ENCODE peak calls at places on chromosomes 2 and 18, in seven cellular contexts. W is cardiac muscle cell, P is GM23338, L is fibroblast of lung, O is body of pancreas, D is ovary, V is astrocyte. Z is an unnamed sample.

GRCh38 chr18:58046794-58047555 is 2.9 kb downstream of the NEDD4L start:
- DNase-seq in W (no peak), P (peak), D (no peak), O (no peak), V (no peak), L (no peak), Z (no peak)

GRCh38 chr2:186349508-186349907 is 136.6 kb upstream of the ZC3H15 start:
- DNase-seq in L (peak), W (peak), D (no peak), O (no peak), V (peak), P (no peak), Z (no peak)

GRCh38 chr2:127670055-127670956 is 5.0 kb downstream of the LIMS2 start:
- DNase-seq in O (no peak), L (no peak), D (no peak), V (no peak), P (no peak), W (no peak), Z (no peak)

GRCh38 chr2:159076233-159076632 is 107.8 kb downstream of the TANC1 start:
- DNase-seq in D (no peak), O (no peak), P (no peak), W (peak), L (peak), V (peak), Z (no peak)

GRCh38 chr18:44452346-44452745 is 228.3 kb upstream of the SETBP1 start:
- DNase-seq in D (no peak), O (no peak), L (peak), W (peak), V (peak), P (no peak), Z (no peak)

GRCh38 chr2:240388471-240389301 is 46.8 kb upstream of the GPC1 start:
- DNase-seq in V (no peak), O (no peak), L (no peak), W (no peak), D (no peak), P (no peak), Z (no peak)

GRCh38 chr2:79155826-79156476 is 3.6 kb downstream of the REG3A start:
- DNase-seq in O (peak), P (no peak), D (no peak), W (no peak), L (no peak), V (no peak), Z (no peak)

GRCh38 chr2:124027182-124027581 is 2.1 kb downstream of the CNTNAP5 start:
- DNase-seq in O (peak), P (peak), L (peak), D (no peak), W (peak), V (peak), Z (no peak)

GRCh38 chr2:235053649-235054048 is 101.8 kb downstream of the SH3BP4 start:
- DNase-seq in D (no peak), L (no peak), O (no peak), W (no peak), P (no peak), V (no peak), Z (no peak)

GRCh38 chr2:26847663-26848335 is at the start of gene DPYSL5:
- DNase-seq in L (no peak), O (no peak), P (peak), D (peak), W (no peak), V (no peak), Z (peak)

GRCh38 chr2:216242365-216242764 is 129.9 kb downstream of the MARCHF4 start:
- DNase-seq in P (peak), L (no peak), V (no peak), O (no peak), D (peak), W (peak), Z (peak)

GRCh38 chr2:101253013-101253712 is 477 bp downstream of the CNOT11 start:
- DNase-seq in W (peak), D (no peak), P (peak), L (peak), V (peak), O (peak), Z (no peak)

GRCh38 chr2:215832791-215833190 is 180.6 kb downstream of the MREG start:
- DNase-seq in O (peak), V (no peak), L (no peak), P (no peak), W (peak), D (no peak), Z (no peak)

GRCh38 chr2:50042794-50043193 is 888.5 kb upstream of the FSHR start:
- DNase-seq in V (no peak), L (no peak), W (no peak), P (no peak), D (no peak), O (no peak), Z (no peak)

GRCh38 chr2:39571197-39571731 is 94.5 kb upstream of the TMEM178A start:
- DNase-seq in D (no peak), V (peak), P (no peak), L (no peak), W (peak), O (no peak), Z (no peak)

GRCh38 chr2:234044157-234044556 is 6.3 kb upstream of the SPP2 start:
- DNase-seq in V (peak), O (no peak), L (peak), W (peak), P (no peak), D (no peak), Z (no peak)

GRCh38 chr2:128551435-128551834 is 232.8 kb upstream of the HS6ST1 start:
- DNase-seq in O (no peak), V (no peak), P (no peak), D (no peak), L (no peak), W (no peak), Z (no peak)

GRCh38 chr2:132941296-132942020 is 271.5 kb upstream of the LYPD1 start:
- DNase-seq in V (no peak), O (no peak), L (no peak), D (no peak), W (no peak), P (no peak), Z (no peak)

GRCh38 chr18:58505181-58505580 is 123.7 kb downstream of the ALPK2 start:
- DNase-seq in O (no peak), L (no peak), W (no peak), V (no peak), P (no peak), D (no peak), Z (no peak)

GRCh38 chr2:178277741-178278197 is 83.5 kb downstream of the OSBPL6 start:
- DNase-seq in D (no peak), P (no peak), W (peak), V (peak), O (no peak), L (peak), Z (no peak)

GRCh38 chr2:138035597-138036217 is 71.4 kb downstream of the HNMT start:
- DNase-seq in O (no peak), W (peak), L (peak), P (no peak), V (peak), D (no peak), Z (no peak)

GRCh38 chr18:58135170-58135569 is 91.1 kb downstream of the NEDD4L start:
- DNase-seq in V (peak), P (no peak), D (no peak), W (peak), L (peak), O (no peak), Z (no peak)

GRCh38 chr2:230305416-230306275 is 21.3 kb upstream of the SP140L start:
- DNase-seq in D (no peak), W (no peak), P (no peak), O (no peak), V (no peak), L (no peak), Z (no peak)

GRCh38 chr2:231052494-231053451 is 3.9 kb upstream of the PSMD1 start:
- DNase-seq in V (peak), P (peak), L (peak), O (peak), D (peak), W (peak), Z (peak)

GRCh38 chr2:38610851-38611801 is 8.4 kb upstream of the HNRNPLL start:
- DNase-seq in W (no peak), O (no peak), V (peak), L (peak), D (no peak), P (no peak), Z (no peak)

GRCh38 chr2:218605438-218605837 is 2.3 kb upstream of the PLCD4 start:
- DNase-seq in W (peak), O (peak), L (peak), D (no peak), P (no peak), V (peak), Z (no peak)

GRCh38 chr18:28766027-28766426 is 589.1 kb upstream of the CDH2 start:
- DNase-seq in V (peak), O (no peak), D (no peak), L (no peak), P (no peak), W (peak), Z (no peak)

GRCh38 chr18:25123438-25124225 is 228.3 kb downstream of the ZNF521 start:
- DNase-seq in L (peak), W (no peak), V (no peak), D (no peak), O (no peak), P (no peak), Z (no peak)

GRCh38 chr2:164693834-164694233 is 72.6 kb upstream of the GRB14 start:
- DNase-seq in V (no peak), W (no peak), L (no peak), D (no peak), P (no peak), O (no peak), Z (no peak)

GRCh38 chr2:164697688-164698290 is 76.5 kb upstream of the GRB14 start:
- DNase-seq in L (peak), W (peak), P (peak), O (no peak), V (no peak), D (no peak), Z (no peak)

GRCh38 chr2:164694275-164694695 is 73.0 kb upstream of the GRB14 start:
- DNase-seq in V (no peak), D (no peak), W (no peak), P (peak), L (no peak), O (no peak), Z (no peak)

GRCh38 chr2:164693390-164693789 is 72.1 kb upstream of the GRB14 start:
- DNase-seq in D (no peak), O (no peak), L (no peak), V (no peak), P (no peak), W (no peak), Z (no peak)

DNA sequence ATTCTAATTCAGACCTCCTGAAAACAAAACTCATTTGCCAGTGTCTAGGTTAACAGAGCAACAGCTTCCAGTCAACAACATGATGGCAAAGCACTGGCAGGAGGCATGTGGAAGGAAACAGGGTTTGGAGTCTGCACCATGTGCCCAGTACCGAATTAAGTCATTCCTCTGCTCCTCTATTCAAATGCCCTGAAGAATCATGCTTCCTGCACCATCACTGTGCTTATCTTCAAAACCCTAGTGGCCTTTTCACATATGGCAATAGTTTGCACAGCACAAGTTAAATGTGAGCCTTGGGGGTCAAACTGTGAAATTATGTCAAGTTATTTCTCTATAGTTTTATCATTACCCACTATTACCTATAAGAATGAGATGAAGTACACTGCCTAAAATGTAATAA is 75.4 kb upstream of the GRB14 start:
- DNase-seq in D (no peak), W (no peak), O (no peak), L (no peak), P (peak), V (no peak), Z (no peak)
- TF ChIP-seq CTCF in D (no peak), W (no peak), O (no peak), L (no peak), P (no peak), V (no peak), Z (no peak)

GRCh38 chr2:3706892-3707291 is 3.5 kb downstream of the DCDC2C start:
- DNase-seq in O (no peak), W (no peak), D (peak), V (no peak), L (no peak), P (peak), Z (no peak)

GRCh38 chr2:3703236-3703682 is at the start of gene DCDC2C:
- DNase-seq in L (no peak), D (no peak), O (no peak), V (no peak), P (peak), W (no peak), Z (no peak)

GRCh38 chr2:3705808-3706207 is 2.4 kb downstream of the DCDC2C start:
- DNase-seq in V (no peak), L (no peak), P (no peak), D (no peak), W (no peak), O (no peak), Z (no peak)

GRCh38 chr2:3703741-3704355 is 473 bp downstream of the DCDC2C start:
- DNase-seq in W (no peak), L (no peak), D (peak), V (no peak), P (peak), O (no peak), Z (no peak)

DNA sequence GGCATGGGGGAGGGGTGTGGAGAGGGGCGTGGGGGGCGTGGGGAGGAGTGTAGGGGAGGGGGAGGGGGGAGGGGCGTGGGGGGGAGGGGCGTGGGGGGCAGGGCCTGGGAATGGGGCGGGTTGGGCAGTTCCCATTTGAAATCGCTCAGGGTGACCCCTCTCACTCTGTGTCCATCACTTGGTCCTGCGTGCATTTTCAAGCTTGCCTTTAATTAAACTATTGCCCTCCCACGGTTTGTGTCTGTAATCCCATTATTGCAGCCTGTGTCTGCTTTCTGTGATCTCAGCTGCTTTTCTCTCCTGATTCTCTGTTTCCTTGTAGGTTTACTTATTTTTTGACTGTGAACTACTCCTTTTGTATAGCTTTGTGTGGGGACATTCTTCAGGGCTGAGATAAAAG is 1.3 kb downstream of the DCDC2C start:
- DNase-seq in D (no peak), W (no peak), O (no peak), P (peak), V (no peak), L (no peak), Z (no peak)
- H3K27ac ChIP-seq in D (no peak), W (no peak), O (no peak), P (peak), V (no peak), L (no peak), Z (no peak)

GRCh38 chr2:157751462-157752058 is 122.9 kb upstream of the ACVR1C start:
- DNase-seq in L (peak), W (peak), D (no peak), V (peak), P (peak), O (peak), Z (no peak)
- TF ChIP-seq CTCF in L (no peak), W (no peak), D (no peak), V (no peak), P (peak), O (no peak), Z (no peak)

GRCh38 chr2:149065236-149065635 is 26.7 kb downstream of the LYPD6B start:
- DNase-seq in D (no peak), L (peak), W (peak), V (peak), P (no peak), O (no peak), Z (no peak)
- H3K27ac ChIP-seq in D (no peak), L (no peak), W (no peak), V (no peak), P (no peak), O (no peak), Z (no peak)

GRCh38 chr2:169109502-169110409 is 40.4 kb downstream of the DHRS9 start:
- DNase-seq in W (peak), L (peak), D (peak), V (peak), P (peak), O (peak), Z (peak)
- TF ChIP-seq CTCF in W (peak), L (peak), D (no peak), V (peak), P (peak), O (peak), Z (peak)

GRCh38 chr2:226837787-226838603 is 2.1 kb downstream of the RHBDD1 start:
- DNase-seq in D (no peak), W (no peak), L (no peak), V (no peak), O (no peak), P (no peak), Z (no peak)
- H3K27ac ChIP-seq in D (no peak), W (no peak), L (no peak), V (no peak), O (no peak), P (no peak), Z (no peak)

GRCh38 chr2:237171396-237171795 is 85.7 kb downstream of the COPS8 start:
- DNase-seq in W (peak), P (peak), L (peak), O (peak), D (peak), V (peak), Z (no peak)
- TF ChIP-seq CTCF in W (peak), P (peak), L (peak), O (no peak), D (peak), V (peak), Z (no peak)

Z was measured in dorsolateral prefrontal cortex.